ENCODE peak calls at places on chromosomes 2 and 18, in four cellular contexts. G, F, T and R are unnamed samples.

GRCh38 chr2:62302763-62303435 is 107.0 kb downstream of the B3GNT2 start:
- DNase-seq in F (no peak), G (no peak), T (no peak), R (no peak)

GRCh38 chr2:74457129-74457548 is 1.1 kb upstream of the WBP1 start:
- DNase-seq in F (no peak), T (no peak), G (no peak), R (no peak)

GRCh38 chr2:46001741-46002506 is 295.3 kb upstream of the EPAS1 start:
- DNase-seq in G (peak; percentile 13), T (no peak), F (no peak), R (no peak)

GRCh38 chr2:42183775-42184174 is 14.6 kb downstream of the EML4 start:
- DNase-seq in F (no peak), G (no peak), T (no peak), R (peak; percentile 32)

GRCh38 chr18:49588971-49589370 is 27.1 kb downstream of the LIPG start:
- DNase-seq in G (no peak), T (no peak), F (no peak), R (no peak)

GRCh38 chr2:164028764-164029534 is 293.1 kb upstream of the FIGN start:
- DNase-seq in G (peak; percentile 48), F (peak; percentile 13), T (no peak), R (no peak)

GRCh38 chr18:55353391-55353790 is 234.6 kb downstream of the TCF4 start:
- DNase-seq in F (no peak), T (no peak), G (no peak), R (no peak)

GRCh38 chr2:86455181-86455580 is 14.0 kb downstream of the KDM3A start:
- DNase-seq in F (no peak), T (no peak), G (no peak), R (no peak)

GRCh38 chr18:58078889-58079573 is 35.0 kb downstream of the NEDD4L start:
- DNase-seq in G (no peak), F (no peak), T (no peak), R (no peak)

GRCh38 chr2:118032169-118033013 is 18.5 kb upstream of the CCDC93 start:
- DNase-seq in T (peak; percentile 68), F (peak; percentile 73), G (peak; percentile 69), R (peak; percentile 69)

GRCh38 chr2:42545714-42546390 is 22.6 kb upstream of the MTA3 start:
- DNase-seq in F (peak; percentile 89), G (no peak), T (no peak), R (peak; percentile 38)

GRCh38 chr2:156399224-156399949 is 36.8 kb upstream of the GPD2 start:
- DNase-seq in T (peak; percentile 62), F (peak; percentile 23), G (peak; percentile 59), R (no peak)

GRCh38 chr2:135561925-135562324 is 30.6 kb downstream of the R3HDM1 start:
- DNase-seq in T (no peak), G (no peak), F (no peak), R (no peak)

GRCh38 chr2:71500426-71501079 is 47.2 kb downstream of the DYSF start:
- DNase-seq in F (peak; percentile 19), T (no peak), G (no peak), R (no peak)

GRCh38 chr2:3642521-3643215 is 15.3 kb upstream of the ALLC start:
- DNase-seq in G (no peak), T (no peak), F (no peak), R (no peak)

GRCh38 chr18:6961331-6961730 is 156.3 kb downstream of the LAMA1 start:
- DNase-seq in G (peak; percentile 4), F (no peak), T (peak; percentile 18), R (no peak)

GRCh38 chr2:142585785-142586184 is 291.7 kb upstream of the KYNU start:
- DNase-seq in T (no peak), G (no peak), F (no peak), R (no peak)

GRCh38 chr2:142581491-142581890 is 296.0 kb upstream of the KYNU start:
- DNase-seq in T (no peak), G (no peak), F (no peak), R (no peak)

GRCh38 chr2:142586693-142587432 is 290.6 kb upstream of the KYNU start:
- DNase-seq in G (no peak), T (no peak), F (no peak), R (peak; percentile 39)

GRCh38 chr2:142580691-142581090 is 296.8 kb upstream of the KYNU start:
- DNase-seq in T (no peak), G (no peak), F (no peak), R (no peak)

DNA sequence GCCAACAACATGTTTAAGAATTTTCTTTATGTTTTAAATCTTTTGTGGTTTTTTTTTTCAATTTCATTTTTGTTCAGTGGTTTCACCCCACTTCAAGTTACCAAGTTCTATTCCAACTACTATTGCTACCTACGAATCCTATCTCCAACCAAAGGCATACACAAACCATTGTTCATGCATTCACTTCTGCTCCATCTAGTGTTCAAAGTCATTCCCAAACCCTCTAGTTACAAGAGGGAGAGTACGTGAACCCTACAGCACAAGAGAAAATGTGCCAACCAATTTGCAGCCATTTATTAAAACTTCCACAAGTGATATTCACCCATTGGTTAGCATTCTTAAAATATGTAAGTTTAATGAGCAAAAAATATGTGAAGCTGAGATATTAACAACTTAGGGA is 295.1 kb upstream of the KYNU start:
- DNase-seq in G (no peak), T (no peak), F (peak; percentile 14), R (no peak)
- H3K4me1 ChIP-seq in G (no peaks in the 10 kb centered on the region), T (no peaks in the 10 kb centered on the region), F (no peaks in the 10 kb centered on the region), R (peaks cover 8% of the 10 kb centered on the region)

DNA sequence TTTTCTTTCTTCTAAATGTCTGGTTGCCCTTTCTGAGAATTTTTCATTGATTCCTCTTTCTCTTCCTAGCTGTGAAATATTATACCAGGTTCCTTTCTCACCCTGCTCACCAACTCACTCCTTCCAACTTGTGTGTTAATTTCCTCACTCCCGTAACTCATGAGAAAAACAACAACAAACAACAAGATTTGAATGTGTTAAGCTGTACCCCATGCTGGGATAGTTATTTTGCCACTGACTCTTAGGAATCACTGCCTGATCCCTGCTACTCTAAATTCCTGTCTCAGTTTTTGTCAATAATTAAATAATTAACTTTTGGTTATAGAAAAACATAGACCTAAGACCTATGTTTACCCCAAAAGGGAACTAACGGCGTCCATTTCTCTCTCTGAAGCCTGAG is 242.7 kb downstream of the DPP10 start:
- DNase-seq in G (no peak), F (peak; percentile 62), T (no peak), R (no peak)
- H3K9me2 ChIP-seq in G (no peaks in the 10 kb centered on the region), F (no peaks in the 10 kb centered on the region), T (no peaks in the 10 kb centered on the region), R (no peaks in the 10 kb centered on the region)

GRCh38 chr2:31979966-31980365 is 30.8 kb downstream of the MEMO1 start:
- DNase-seq in F (no peak), G (peak; percentile 54), T (no peak), R (no peak)
- H4K20me1 ChIP-seq in F (peaks cover 40% of the 10 kb centered on the region), G (peaks cover 12% of the 10 kb centered on the region), T (peaks cover 11% of the 10 kb centered on the region), R (peaks cover 5% of the 10 kb centered on the region)

GRCh38 chr2:54988612-54989011 is 61.6 kb downstream of the RTN4 start:
- DNase-seq in T (no peak), G (no peak), F (no peak), R (no peak)
- H3K4me1 ChIP-seq in T (peaks cover 30% of the 10 kb centered on the region), G (peaks cover 56% of the 10 kb centered on the region), F (peaks cover 17% of the 10 kb centered on the region), R (no peaks in the 10 kb centered on the region)

GRCh38 chr18:79242246-79242645 is 153.5 kb upstream of the NFATC1 start:
- DNase-seq in F (no peak), G (no peak), T (no peak), R (peak; percentile 40)
- H3K9me2 ChIP-seq in F (no peaks in the 10 kb centered on the region), G (no peaks in the 10 kb centered on the region), T (no peaks in the 10 kb centered on the region), R (no peaks in the 10 kb centered on the region)

DNA sequence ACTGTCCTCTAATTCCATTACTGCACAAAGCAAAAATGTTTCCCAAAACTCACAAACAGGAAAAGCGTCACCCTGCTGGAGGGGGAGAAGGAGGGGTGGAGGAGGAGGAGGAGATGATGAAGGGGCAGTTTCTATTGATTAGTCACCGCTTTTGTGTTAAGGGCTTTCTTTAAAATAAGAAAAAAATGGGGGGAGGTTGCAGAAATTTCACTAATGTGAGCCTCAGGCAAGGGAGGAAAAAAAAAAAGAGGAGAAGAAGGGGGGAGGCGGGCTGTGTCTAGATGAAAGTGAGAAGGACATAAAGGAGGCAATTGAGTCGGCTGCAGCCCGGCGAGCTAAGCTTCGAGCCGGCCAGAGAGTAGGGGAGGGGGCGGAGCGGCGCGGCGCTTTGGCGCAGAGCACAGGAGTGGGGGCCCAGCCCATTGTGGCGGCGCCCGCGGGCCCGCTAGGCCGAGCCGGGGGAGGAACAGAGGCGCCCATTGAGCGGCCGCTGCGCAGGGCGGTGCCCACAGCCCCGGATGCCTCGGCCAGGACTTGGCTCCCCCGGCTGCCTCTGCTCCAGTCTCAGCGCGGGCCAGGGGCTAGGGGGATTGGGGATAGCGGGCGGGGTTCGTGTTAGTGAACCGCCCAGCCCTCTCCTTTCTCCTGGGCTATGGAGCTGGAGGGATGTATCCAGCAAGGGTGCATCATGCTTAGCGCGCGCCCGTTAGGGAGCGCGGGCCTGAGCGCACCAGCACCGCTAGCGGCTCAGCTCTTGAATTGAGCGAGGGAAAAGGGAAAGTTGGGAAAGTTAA is 7.9 kb downstream of the PAX3 start:
- DNase-seq in F (peak; percentile 94), T (no peak), G (peak; percentile 21), R (no peak)
- H4K20me1 ChIP-seq in F (peaks cover 30% of the 10 kb centered on the region), T (no peaks in the 10 kb centered on the region), G (no peaks in the 10 kb centered on the region), R (no peaks in the 10 kb centered on the region)